ENCODE peak calls at places on chromosomes 2 and 18, in seven cellular contexts. L is endothelial cell, O is fibroblast of lung, J is astrocyte of the spinal cord, S is upper lobe of right lung, H is lower leg skin, U is fibroblast of the aortic adventitia. F is an unnamed sample.

GRCh38 chr2:102657770-102658169 is 38.4 kb downstream of the SLC9A2 start:
- DNase-seq in L (no peak), S (no peak), J (no peak), H (no peak), U (no peak), O (no peak), F (no peak)

GRCh38 chr2:12047761-12048160 is 301.3 kb downstream of the LPIN1 start:
- DNase-seq in O (no peak), S (no peak), L (no peak), H (no peak), U (no peak), J (no peak), F (no peak)

GRCh38 chr2:232444409-232445148 is 11.4 kb upstream of the ALPI start:
- DNase-seq in L (peak; percentile 80), O (peak; percentile 45), J (peak; percentile 34), U (peak; percentile 53), H (no peak), S (peak; percentile 72), F (no peak)

GRCh38 chr2:78486565-78486964 is 538.9 kb upstream of the REG3G start:
- DNase-seq in S (no peak), O (no peak), U (no peak), H (no peak), L (no peak), J (no peak), F (no peak)

GRCh38 chr2:219350938-219351280 is 18.4 kb upstream of the RESP18 start:
- DNase-seq in S (no peak), H (no peak), J (no peak), U (no peak), L (no peak), O (no peak), F (no peak)

GRCh38 chr18:28115149-28115550 is 61.8 kb downstream of the CDH2 start:
- DNase-seq in L (no peak), O (peak; percentile 99), U (peak; percentile 80), H (no peak), S (no peak), J (peak; percentile 95), F (no peak)

GRCh38 chr2:235493775-235494715 is at the start of gene AGAP1:
- DNase-seq in L (peak; percentile 87), H (peak; percentile 79), O (peak; percentile 83), S (peak; percentile 95), J (peak; percentile 90), U (peak; percentile 82), F (peak; percentile 46)

GRCh38 chr2:71299507-71299906 is 32.1 kb upstream of the ZNF638 start:
- DNase-seq in L (peak; percentile 13), J (peak; percentile 55), U (peak; percentile 72), O (peak; percentile 24), S (no peak), H (no peak), F (no peak)

GRCh38 chr2:45595724-45596435 is 15.2 kb downstream of the SRBD1 start:
- DNase-seq in H (peak; percentile 52), S (no peak), L (no peak), O (peak; percentile 85), U (peak; percentile 91), J (peak; percentile 67), F (peak; percentile 38)

GRCh38 chr2:47654790-47655562 is 128.0 kb upstream of the MSH6 start:
- DNase-seq in H (no peak), U (no peak), O (no peak), S (no peak), L (no peak), J (no peak), F (no peak)

GRCh38 chr2:29880084-29880483 is 41.3 kb downstream of the ALK start:
- DNase-seq in L (no peak), J (no peak), U (no peak), H (no peak), S (no peak), O (no peak), F (no peak)

GRCh38 chr2:55620123-55620779 is 2.8 kb upstream of the PPP4R3B start:
- DNase-seq in H (no peak), S (no peak), U (no peak), L (peak; percentile 36), J (no peak), O (no peak), F (no peak)

GRCh38 chr18:58580078-58580477 is 48.8 kb downstream of the ALPK2 start:
- DNase-seq in U (no peak), H (no peak), J (peak; percentile 29), S (no peak), L (no peak), O (peak; percentile 51), F (no peak)

GRCh38 chr2:95056461-95057459 is 31.3 kb downstream of the MAL start:
- DNase-seq in H (no peak), U (no peak), J (no peak), O (peak; percentile 13), L (no peak), S (peak; percentile 27), F (no peak)

GRCh38 chr2:134173338-134174016 is 80.4 kb upstream of the MGAT5 start:
- DNase-seq in S (no peak), U (no peak), O (no peak), L (no peak), J (no peak), H (peak; percentile 33), F (no peak)

GRCh38 chr2:239735131-239735828 is 289.9 kb downstream of the NDUFA10 start:
- DNase-seq in L (no peak), S (peak; percentile 61), O (no peak), J (no peak), H (no peak), U (no peak), F (no peak)

GRCh38 chr2:239735829-239736357 is 289.2 kb downstream of the NDUFA10 start:
- DNase-seq in L (no peak), U (no peak), O (no peak), S (no peak), H (no peak), J (no peak), F (no peak)

GRCh38 chr2:239737144-239737463 is 288.0 kb downstream of the NDUFA10 start:
- DNase-seq in U (no peak), O (no peak), S (no peak), H (no peak), J (no peak), L (no peak), F (no peak)

GRCh38 chr2:239738159-239738558 is 287.0 kb downstream of the NDUFA10 start:
- DNase-seq in O (no peak), U (no peak), J (no peak), S (no peak), H (no peak), L (no peak), F (no peak)

DNA sequence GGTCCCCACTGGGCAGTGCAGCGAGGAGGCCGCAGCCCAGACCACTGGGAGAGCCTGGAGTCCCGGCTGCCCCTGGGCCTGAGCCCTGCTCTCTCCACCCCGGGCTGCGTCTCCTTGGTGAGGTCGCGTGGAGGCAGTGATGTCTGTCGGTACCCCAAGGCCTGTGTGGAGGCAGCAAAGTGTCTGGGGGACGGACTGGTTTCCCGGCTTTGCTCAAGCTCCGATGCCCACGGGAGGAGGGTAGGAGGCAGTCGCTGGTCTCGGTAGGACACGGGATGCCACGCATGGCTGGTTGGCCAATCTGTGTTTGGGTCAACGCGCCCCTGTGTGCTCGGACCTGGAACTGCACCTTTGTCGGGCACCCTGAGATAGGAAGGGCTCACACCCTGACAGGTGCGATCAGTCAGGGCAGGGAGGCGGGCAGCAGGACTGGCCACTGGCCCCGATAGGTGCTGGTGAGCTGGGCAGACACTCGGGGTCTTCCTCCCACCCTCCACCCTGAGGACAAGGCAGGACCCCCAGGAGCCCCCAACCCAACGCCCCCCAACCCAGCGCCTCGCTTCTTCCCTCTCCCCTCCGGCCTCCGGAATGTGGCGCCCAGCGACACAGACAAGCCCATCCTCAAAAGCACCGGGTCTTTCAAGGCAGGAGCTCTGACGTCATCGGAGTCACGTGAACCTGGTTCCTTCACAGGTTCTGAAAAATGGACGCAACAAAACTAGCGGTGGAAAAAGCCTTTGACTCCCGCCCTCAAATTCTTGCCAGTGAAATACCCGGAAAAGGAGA is 288.6 kb downstream of the NDUFA10 start:
- DNase-seq in O (no peak), L (no peak), U (no peak), H (no peak), J (no peak), S (no peak), F (no peak)
- TF ChIP-seq CTCF in O (no peak), L (peak; percentile 14), U (no peak), H (no peak), J (no peak), S (no peak), F (no peak)

GRCh38 chr18:76482267-76482666 is 12.8 kb downstream of the ZNF516 start:
- DNase-seq in H (no peak), S (no peak), U (no peak), L (no peak), O (no peak), J (no peak), F (no peak)

GRCh38 chr18:76482971-76483691 is 11.9 kb downstream of the ZNF516 start:
- DNase-seq in O (no peak), H (no peak), L (no peak), S (no peak), U (no peak), J (no peak), F (no peak)

GRCh38 chr18:76483780-76484179 is 11.3 kb downstream of the ZNF516 start:
- DNase-seq in H (no peak), S (no peak), U (no peak), L (no peak), J (no peak), O (no peak), F (no peak)

GRCh38 chr18:76479351-76480238 is 15.4 kb downstream of the ZNF516 start:
- DNase-seq in O (no peak), H (no peak), S (no peak), U (no peak), J (no peak), L (no peak), F (no peak)

GRCh38 chr18:76480913-76481312 is 14.1 kb downstream of the ZNF516 start:
- DNase-seq in S (no peak), O (no peak), J (no peak), L (no peak), U (no peak), H (no peak), F (no peak)
- TF ChIP-seq CTCF in S (no peak), O (peak; percentile 30), J (no peak), L (peak; percentile 40), U (peak; percentile 33), H (no peak), F (no peak)

DNA sequence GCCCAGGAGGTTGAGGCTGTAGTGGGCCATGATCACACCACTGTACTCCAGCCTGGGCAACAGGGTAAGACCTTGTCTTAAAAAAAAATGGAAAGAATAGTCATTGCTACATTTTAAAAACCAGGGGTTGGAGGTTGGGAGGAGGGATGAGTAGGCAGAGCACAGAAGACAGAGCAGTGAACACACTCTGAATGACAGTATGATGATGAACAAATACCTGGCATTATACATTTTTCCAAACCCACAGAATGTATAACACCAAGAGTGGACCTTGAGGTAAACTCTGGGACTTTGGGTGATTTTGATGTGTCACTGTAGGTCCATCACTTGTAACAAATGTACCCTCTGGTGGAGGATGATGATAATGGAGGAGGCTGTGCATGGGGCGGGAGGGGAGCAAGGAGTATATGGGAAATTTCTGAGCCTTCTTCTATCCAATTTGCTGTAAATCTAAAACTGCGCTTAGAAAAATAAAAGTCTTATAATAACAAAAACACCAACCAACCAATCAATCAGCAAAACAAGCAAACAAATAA is 111.4 kb upstream of the PGAP1 start:
- DNase-seq in S (no peak), U (no peak), H (no peak), J (no peak), O (no peak), L (no peak), F (no peak)
- TF ChIP-seq CTCF in S (no peak), U (no peak), H (no peak), J (no peak), O (no peak), L (no peak), F (no peak)

GRCh38 chr2:98369710-98370239 is 23.5 kb downstream of the CNGA3 start:
- DNase-seq in L (no peak), S (peak; percentile 9), O (no peak), J (no peak), U (no peak), H (no peak), F (no peak)
- TF ChIP-seq CTCF in L (no peak), S (no peak), O (no peak), J (no peak), U (no peak), H (no peak), F (no peak)

F was measured in omental fat pad.